ENCODE peak calls at places on chromosomes 5 and 9, in five cellular contexts. One of them, this sample, is unnamed.
A peak's percentile ranks its signal among the peaks of the same experiment; 100 is the strongest.

GRCh38 chr9:109821711-109822110 is 41.7 kb downstream of the PALM2AKAP2 start:
- DNase-seq in A673: no peak
- DNase-seq in AG04450: no peak
- DNase-seq in HepG2: no peak
- DNase-seq in HCT116: no peak
- DNase-seq in this sample: no peak

GRCh38 chr9:1018121-1018520 is 32.0 kb upstream of the DMRT2 start:
- DNase-seq in A673: peak; percentile 18
- DNase-seq in HCT116: peak; percentile 13
- DNase-seq in AG04450: no peak
- DNase-seq in HepG2: peak; percentile 35
- DNase-seq in this sample: no peak

GRCh38 chr9:14532716-14533115 is 160.5 kb downstream of the ZDHHC21 start:
- DNase-seq in A673: no peak
- DNase-seq in HCT116: no peak
- DNase-seq in HepG2: peak; percentile 54
- DNase-seq in AG04450: no peak
- DNase-seq in this sample: no peak

GRCh38 chr9:75369989-75370388 is 281.7 kb downstream of the OSTF1 start:
- DNase-seq in A673: no peak
- DNase-seq in AG04450: no peak
- DNase-seq in HCT116: no peak
- DNase-seq in HepG2: no peak
- DNase-seq in this sample: no peak

GRCh38 chr5:176609724-176610429 is at the start of gene GPRIN1:
- DNase-seq in HCT116: peak; percentile 18
- DNase-seq in A673: peak; percentile 71
- DNase-seq in AG04450: no peak
- DNase-seq in HepG2: peak; percentile 24
- DNase-seq in this sample: peak; percentile 19

GRCh38 chr5:100464418-100464817 is 70.8 kb upstream of the FAM174A start:
- DNase-seq in A673: no peak
- DNase-seq in HCT116: no peak
- DNase-seq in AG04450: peak; percentile 7
- DNase-seq in HepG2: no peak
- DNase-seq in this sample: no peak

GRCh38 chr5:160230686-160231527 is 1.6 kb downstream of the FABP6 start:
- DNase-seq in HCT116: no peak
- DNase-seq in A673: no peak
- DNase-seq in HepG2: no peak
- DNase-seq in AG04450: no peak
- DNase-seq in this sample: no peak

GRCh38 chr5:5332287-5332686 is 90.2 kb upstream of the ICE1 start:
- DNase-seq in HepG2: peak; percentile 24
- DNase-seq in A673: peak; percentile 43
- DNase-seq in AG04450: no peak
- DNase-seq in HCT116: no peak
- DNase-seq in this sample: no peak

GRCh38 chr5:138241688-138242547 is 28.8 kb upstream of the CDC23 start:
- DNase-seq in HCT116: no peak
- DNase-seq in HepG2: peak; percentile 15
- DNase-seq in AG04450: no peak
- DNase-seq in A673: no peak
- DNase-seq in this sample: peak; percentile 3

GRCh38 chr5:126808619-126809018 is 31.7 kb downstream of the LMNB1 start:
- DNase-seq in HCT116: no peak
- DNase-seq in A673: peak; percentile 60
- DNase-seq in HepG2: peak; percentile 15
- DNase-seq in AG04450: no peak
- DNase-seq in this sample: no peak

GRCh38 chr5:173309731-173310130 is 18.5 kb downstream of the STC2 start:
- DNase-seq in HepG2: no peak
- DNase-seq in A673: no peak
- DNase-seq in AG04450: no peak
- DNase-seq in HCT116: no peak
- DNase-seq in this sample: no peak

GRCh38 chr9:131677051-131677444 is 62.8 kb downstream of the RAPGEF1 start:
- DNase-seq in AG04450: no peak
- DNase-seq in HCT116: no peak
- DNase-seq in HepG2: no peak
- DNase-seq in A673: no peak
- DNase-seq in this sample: no peak

GRCh38 chr9:33782395-33783152 is 12.8 kb upstream of the PRSS3 start:
- DNase-seq in HepG2: no peak
- DNase-seq in AG04450: peak; percentile 52
- DNase-seq in A673: no peak
- DNase-seq in HCT116: no peak
- DNase-seq in this sample: no peak

GRCh38 chr9:88818495-88819201 is 172.6 kb upstream of the S1PR3 start:
- DNase-seq in A673: peak; percentile 89
- DNase-seq in AG04450: no peak
- DNase-seq in HepG2: no peak
- DNase-seq in HCT116: no peak
- DNase-seq in this sample: no peak

GRCh38 chr5:122153774-122154173 is 24.4 kb downstream of the ZNF474 start:
- DNase-seq in HCT116: no peak
- DNase-seq in A673: no peak
- DNase-seq in HepG2: no peak
- DNase-seq in AG04450: no peak
- DNase-seq in this sample: no peak

GRCh38 chr5:133883916-133884315 is 84.5 kb downstream of the C5orf15 start:
- DNase-seq in AG04450: no peak
- DNase-seq in HepG2: no peak
- DNase-seq in A673: no peak
- DNase-seq in HCT116: no peak
- DNase-seq in this sample: no peak

GRCh38 chr5:96087939-96088338 is 126.3 kb upstream of the ELL2 start:
- DNase-seq in HepG2: no peak
- DNase-seq in A673: no peak
- DNase-seq in HCT116: no peak
- DNase-seq in AG04450: no peak
- DNase-seq in this sample: no peak
- H3K27ac ChIP-seq in HepG2: no peak overlapping the region
- H3K27ac ChIP-seq in A673: no peak overlapping the region
- H3K27ac ChIP-seq in HCT116: no peak overlapping the region
- H3K27ac ChIP-seq in AG04450: no peak overlapping the region
- H3K27ac ChIP-seq in this sample: no peak overlapping the region

GRCh38 chr9:126675147-126675467 is 61.4 kb downstream of the LMX1B start:
- DNase-seq in A673: no peak
- DNase-seq in HCT116: no peak
- DNase-seq in HepG2: no peak
- DNase-seq in AG04450: no peak
- DNase-seq in this sample: no peak

GRCh38 chr9:126673689-126674364 is 60.1 kb downstream of the LMX1B start:
- DNase-seq in HepG2: peak; percentile 15
- DNase-seq in A673: no peak
- DNase-seq in HCT116: no peak
- DNase-seq in AG04450: no peak
- DNase-seq in this sample: no peak

GRCh38 chr9:126676102-126676684 is 62.5 kb downstream of the LMX1B start:
- DNase-seq in AG04450: no peak
- DNase-seq in A673: no peak
- DNase-seq in HepG2: no peak
- DNase-seq in HCT116: no peak
- DNase-seq in this sample: no peak

GRCh38 chr9:126672634-126673284 is 59.0 kb downstream of the LMX1B start:
- DNase-seq in HepG2: no peak
- DNase-seq in HCT116: no peak
- DNase-seq in A673: no peak
- DNase-seq in AG04450: no peak
- DNase-seq in this sample: no peak

DNA sequence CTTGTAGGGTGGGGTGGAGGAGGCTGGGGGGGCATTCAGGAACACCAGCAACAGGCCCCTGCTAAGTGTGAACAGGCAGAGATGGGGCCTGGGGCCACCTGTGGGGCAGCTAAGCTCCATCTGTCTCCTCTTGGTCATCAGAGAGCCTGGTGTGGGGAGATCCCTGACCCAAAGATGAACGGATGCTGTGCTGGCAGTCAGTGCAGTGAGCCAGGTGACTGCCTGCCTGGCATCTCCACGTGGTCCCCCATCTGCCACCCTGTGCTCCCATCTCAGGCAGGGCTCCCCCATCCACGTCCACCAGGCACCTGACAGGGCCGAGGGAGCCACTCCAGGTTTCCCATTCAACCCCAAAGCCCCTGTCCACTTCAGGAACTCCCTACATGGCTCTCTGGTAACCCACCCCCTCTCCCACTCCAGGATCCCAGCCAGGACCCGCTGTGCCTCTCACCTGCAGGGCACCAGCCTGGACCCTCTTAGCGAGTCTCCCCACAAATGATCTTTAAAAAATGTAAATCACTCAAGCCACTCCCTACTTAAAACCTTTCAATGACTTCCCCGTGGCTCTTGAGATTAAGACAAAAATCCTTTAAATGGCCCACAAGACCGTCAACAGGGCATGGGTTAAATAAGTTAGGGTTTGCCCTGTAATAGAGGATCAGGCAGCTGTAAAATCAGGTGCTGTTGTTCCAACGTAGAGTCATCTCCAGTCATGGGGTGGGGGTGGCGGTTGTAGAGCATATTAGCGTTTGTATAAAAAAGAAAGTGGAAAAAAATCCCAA is 60.8 kb downstream of the LMX1B start:
- DNase-seq in HepG2: no peak
- DNase-seq in A673: no peak
- DNase-seq in HCT116: no peak
- DNase-seq in AG04450: no peak
- DNase-seq in this sample: no peak
- H3K27ac ChIP-seq in HepG2: no peak overlapping the region
- H3K27ac ChIP-seq in A673: no peak overlapping the region
- H3K27ac ChIP-seq in HCT116: no peak overlapping the region
- H3K27ac ChIP-seq in AG04450: no peak overlapping the region
- H3K27ac ChIP-seq in this sample: no peak overlapping the region

GRCh38 chr5:147613359-147613758 is 103.5 kb upstream of the DPYSL3 start:
- DNase-seq in HepG2: no peak
- DNase-seq in HCT116: no peak
- DNase-seq in A673: no peak
- DNase-seq in AG04450: peak; percentile 3
- DNase-seq in this sample: no peak
- H3K27ac ChIP-seq in HepG2: no peak overlapping the region
- H3K27ac ChIP-seq in HCT116: no peak overlapping the region
- H3K27ac ChIP-seq in A673: no peak overlapping the region
- H3K27ac ChIP-seq in AG04450: no peak overlapping the region
- H3K27ac ChIP-seq in this sample: no peak overlapping the region

GRCh38 chr5:157481666-157482065 is 21.7 kb downstream of the NIPAL4 start:
- DNase-seq in HCT116: no peak
- DNase-seq in HepG2: no peak
- DNase-seq in AG04450: no peak
- DNase-seq in A673: no peak
- DNase-seq in this sample: no peak

GRCh38 chr5:157481255-157481654 is 21.2 kb downstream of the NIPAL4 start:
- DNase-seq in A673: no peak
- DNase-seq in AG04450: no peak
- DNase-seq in HepG2: no peak
- DNase-seq in HCT116: no peak
- DNase-seq in this sample: no peak

GRCh38 chr5:157478726-157479125 is 18.7 kb downstream of the NIPAL4 start:
- DNase-seq in AG04450: no peak
- DNase-seq in HepG2: no peak
- DNase-seq in HCT116: no peak
- DNase-seq in A673: no peak
- DNase-seq in this sample: no peak

GRCh38 chr5:157479166-157479565 is 19.2 kb downstream of the NIPAL4 start:
- DNase-seq in AG04450: no peak
- DNase-seq in HCT116: no peak
- DNase-seq in HepG2: no peak
- DNase-seq in A673: no peak
- DNase-seq in this sample: no peak

DNA sequence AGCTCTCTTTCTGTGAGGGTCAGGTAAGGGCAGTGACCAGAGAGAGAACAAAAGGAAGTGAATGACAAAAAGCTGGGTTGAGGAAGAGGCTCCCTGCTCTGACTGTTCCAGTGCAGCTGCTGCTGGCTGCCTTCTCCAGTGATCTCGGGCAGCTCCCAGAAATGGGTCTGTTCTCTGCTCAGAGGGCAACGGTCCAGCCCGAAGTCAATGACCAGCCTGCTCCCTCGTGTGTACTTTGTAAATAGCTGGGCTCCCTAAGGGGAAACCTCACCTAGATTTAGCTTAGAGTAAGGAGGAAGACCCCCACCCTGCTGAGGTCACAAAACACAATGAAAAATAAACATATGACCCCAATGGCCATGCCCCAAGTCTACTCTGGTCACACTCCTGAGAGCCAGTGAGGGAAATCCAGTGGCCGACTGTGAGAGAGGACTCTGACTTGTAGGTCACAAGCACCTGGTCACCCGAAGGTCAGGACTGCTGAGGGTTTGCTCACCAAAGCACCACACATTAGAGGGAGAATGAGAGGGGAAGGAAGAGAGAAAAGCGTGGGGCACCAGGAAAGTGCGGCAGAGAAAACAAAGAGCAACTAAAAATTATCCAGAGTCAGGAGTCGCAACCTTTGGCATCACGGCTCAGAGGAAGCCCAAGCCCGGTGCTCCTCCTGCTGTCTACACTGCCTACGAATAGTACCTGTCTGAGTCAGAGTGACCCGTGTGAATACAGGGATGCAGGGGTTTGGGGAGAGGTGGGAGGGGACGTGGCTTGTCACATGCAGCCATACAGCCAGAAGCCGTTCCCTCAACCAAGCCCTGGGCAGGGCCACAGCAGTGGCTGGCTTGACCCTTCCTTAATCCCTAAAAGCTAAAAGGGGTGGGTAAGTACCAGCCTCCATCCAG is 19.8 kb downstream of the NIPAL4 start:
- DNase-seq in HCT116: no peak
- DNase-seq in A673: no peak
- DNase-seq in HepG2: peak; percentile 20
- DNase-seq in AG04450: no peak
- DNase-seq in this sample: no peak
- H3K27ac ChIP-seq in HCT116: no peak overlapping the region
- H3K27ac ChIP-seq in A673: no peak overlapping the region
- H3K27ac ChIP-seq in HepG2: peak overlapping the region; percentile 47
- H3K27ac ChIP-seq in AG04450: no peak overlapping the region
- H3K27ac ChIP-seq in this sample: no peak overlapping the region

DNA sequence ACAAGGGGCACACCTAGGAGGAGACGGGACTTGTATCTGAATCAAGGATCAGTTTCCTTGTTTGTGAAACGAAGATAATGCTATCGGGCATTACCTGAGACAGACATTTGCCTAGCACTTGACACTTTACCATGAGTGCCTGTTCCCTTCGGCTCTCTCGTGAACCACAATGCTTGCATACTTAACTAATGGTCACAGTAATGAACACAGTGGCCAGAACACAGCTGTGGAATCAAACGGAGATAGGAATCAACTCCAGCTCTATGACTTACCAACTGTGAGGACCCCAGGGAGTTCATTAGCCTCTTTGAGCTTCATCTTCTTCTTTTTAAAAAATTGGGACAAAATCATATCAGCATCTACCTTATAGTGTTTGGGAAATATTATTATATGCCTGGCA is 207.8 kb downstream of the DRD1 start:
- DNase-seq in A673: no peak
- DNase-seq in AG04450: no peak
- DNase-seq in HepG2: no peak
- DNase-seq in HCT116: no peak
- DNase-seq in this sample: no peak
- H3K27ac ChIP-seq in A673: no peak overlapping the region
- H3K27ac ChIP-seq in AG04450: no peak overlapping the region
- H3K27ac ChIP-seq in HepG2: no peak overlapping the region
- H3K27ac ChIP-seq in HCT116: no peak overlapping the region
- H3K27ac ChIP-seq in this sample: no peak overlapping the region

This sample was measured in substantia nigra.